ENCODE peak calls at places on chromosomes 3 and 15, in seven cellular contexts. D, K, Z, G, F, Y and V are unnamed samples.

GRCh38 chr3:101212740-101213139 is 107.6 kb downstream of the IMPG2 start:
- DNase-seq in D (no peak), K (no peak), Z (no peak), G (no peak), F (no peak), Y (no peak), V (no peak)

GRCh38 chr3:94694894-94695293 is 632.0 kb downstream of the NSUN3 start:
- DNase-seq in D (no peak), K (no peak), Z (no peak), G (no peak), F (no peak), Y (no peak), V (no peak)

GRCh38 chr3:186182850-186183249 is 74.0 kb upstream of the ETV5 start:
- DNase-seq in D (no peak), K (no peak), Z (no peak), G (no peak), F (no peak), Y (no peak), V (no peak)

GRCh38 chr15:58748787-58749531 is 548 bp downstream of the ADAM10 start:
- DNase-seq in D (peak; percentile 59), K (no peak), Z (peak; percentile 65), G (peak; percentile 58), F (no peak), Y (peak; percentile 14), V (no peak)

GRCh38 chr3:52400275-52400793 is 44.6 kb downstream of the SEMA3G start:
- DNase-seq in D (no peak), K (no peak), Z (no peak), G (no peak), F (no peak), Y (no peak), V (no peak)

GRCh38 chr3:69121513-69121912 is 882 bp downstream of the LMOD3 start:
- DNase-seq in D (no peak), K (no peak), Z (no peak), G (no peak), F (no peak), Y (no peak), V (no peak)

GRCh38 chr3:61682671-61683408 is 121.5 kb downstream of the PTPRG start:
- DNase-seq in D (no peak), K (no peak), Z (no peak), G (peak; percentile 82), F (peak; percentile 93), Y (no peak), V (peak; percentile 47)

GRCh38 chr3:78242724-78243123 is 1202.8 kb downstream of the ROBO2 start:
- DNase-seq in D (no peak), K (no peak), Z (no peak), G (no peak), F (no peak), Y (no peak), V (no peak)

GRCh38 chr3:143763568-143764162 is 84.6 kb downstream of the SLC9A9 start:
- DNase-seq in D (peak; percentile 45), K (no peak), Z (peak; percentile 19), G (peak; percentile 68), F (no peak), Y (no peak), V (no peak)

GRCh38 chr3:79200456-79200855 is 567.3 kb downstream of the ROBO1 start:
- DNase-seq in D (no peak), K (no peak), Z (no peak), G (no peak), F (no peak), Y (no peak), V (no peak)

GRCh38 chr3:14548321-14548729 is 8.2 kb upstream of the GRIP2 start:
- DNase-seq in D (peak; percentile 70), K (no peak), Z (peak; percentile 59), G (peak; percentile 83), F (peak; percentile 32), Y (no peak), V (peak; percentile 9)